ENCODE peak calls at places on chromosomes 2 and 18, in seven cellular contexts. One of them, this sample, is unnamed.

GRCh38 chr18:1050012-1050657 is 145.5 kb downstream of the ADCYAP1 start:
- DNase-seq in activated naive CD8-positive, alpha-beta T cell treated with anti-CD3 and anti-CD28 coated beads, Interleukin-2, amount 50 U/mL, for 24 hours: no peak
- DNase-seq in PC-9: no peak
- DNase-seq in glutamatergic neuron: no peak
- DNase-seq in sciatic nerve: no peak
- DNase-seq in T-cell: no peak
- DNase-seq in WERI-Rb-1: no peak
- DNase-seq in this sample: no peak

GRCh38 chr18:26164571-26164970 is 30.9 kb downstream of the PSMA8 start:
- DNase-seq in activated naive CD8-positive, alpha-beta T cell treated with anti-CD3 and anti-CD28 coated beads, Interleukin-2, amount 50 U/mL, for 24 hours: no peak
- DNase-seq in sciatic nerve: no peak
- DNase-seq in WERI-Rb-1: no peak
- DNase-seq in glutamatergic neuron: no peak
- DNase-seq in T-cell: no peak
- DNase-seq in PC-9: no peak
- DNase-seq in this sample: no peak

GRCh38 chr2:25877431-25878360 is 591 bp downstream of the ASXL2 start:
- DNase-seq in sciatic nerve: peak
- DNase-seq in glutamatergic neuron: peak
- DNase-seq in WERI-Rb-1: peak
- DNase-seq in activated naive CD8-positive, alpha-beta T cell treated with anti-CD3 and anti-CD28 coated beads, Interleukin-2, amount 50 U/mL, for 24 hours: peak
- DNase-seq in T-cell: peak
- DNase-seq in PC-9: peak
- DNase-seq in this sample: peak

GRCh38 chr2:220188031-220188430 is 560.6 kb downstream of the SLC4A3 start:
- DNase-seq in WERI-Rb-1: no peak
- DNase-seq in sciatic nerve: no peak
- DNase-seq in glutamatergic neuron: no peak
- DNase-seq in T-cell: no peak
- DNase-seq in activated naive CD8-positive, alpha-beta T cell treated with anti-CD3 and anti-CD28 coated beads, Interleukin-2, amount 50 U/mL, for 24 hours: no peak
- DNase-seq in PC-9: peak
- DNase-seq in this sample: no peak

GRCh38 chr2:240926516-240927389 is 20.6 kb downstream of the CROCC2 start:
- DNase-seq in sciatic nerve: peak
- DNase-seq in T-cell: no peak
- DNase-seq in glutamatergic neuron: no peak
- DNase-seq in WERI-Rb-1: peak
- DNase-seq in PC-9: no peak
- DNase-seq in activated naive CD8-positive, alpha-beta T cell treated with anti-CD3 and anti-CD28 coated beads, Interleukin-2, amount 50 U/mL, for 24 hours: peak
- DNase-seq in this sample: no peak

GRCh38 chr2:13046557-13047165 is 329.9 kb downstream of the TRIB2 start:
- DNase-seq in WERI-Rb-1: no peak
- DNase-seq in PC-9: no peak
- DNase-seq in sciatic nerve: no peak
- DNase-seq in activated naive CD8-positive, alpha-beta T cell treated with anti-CD3 and anti-CD28 coated beads, Interleukin-2, amount 50 U/mL, for 24 hours: no peak
- DNase-seq in glutamatergic neuron: no peak
- DNase-seq in T-cell: no peak
- DNase-seq in this sample: peak

GRCh38 chr2:186614373-186614772 is 24.5 kb downstream of the ITGAV start:
- DNase-seq in T-cell: no peak
- DNase-seq in WERI-Rb-1: no peak
- DNase-seq in activated naive CD8-positive, alpha-beta T cell treated with anti-CD3 and anti-CD28 coated beads, Interleukin-2, amount 50 U/mL, for 24 hours: no peak
- DNase-seq in sciatic nerve: no peak
- DNase-seq in PC-9: no peak
- DNase-seq in glutamatergic neuron: no peak
- DNase-seq in this sample: no peak

GRCh38 chr2:222743263-222743865 is 71.9 kb downstream of the MOGAT1 start:
- DNase-seq in sciatic nerve: no peak
- DNase-seq in WERI-Rb-1: no peak
- DNase-seq in glutamatergic neuron: no peak
- DNase-seq in activated naive CD8-positive, alpha-beta T cell treated with anti-CD3 and anti-CD28 coated beads, Interleukin-2, amount 50 U/mL, for 24 hours: no peak
- DNase-seq in PC-9: no peak
- DNase-seq in T-cell: no peak
- DNase-seq in this sample: no peak

GRCh38 chr2:176879596-176879995 is 333.0 kb upstream of the HNRNPA3 start:
- DNase-seq in sciatic nerve: no peak
- DNase-seq in T-cell: no peak
- DNase-seq in WERI-Rb-1: no peak
- DNase-seq in activated naive CD8-positive, alpha-beta T cell treated with anti-CD3 and anti-CD28 coated beads, Interleukin-2, amount 50 U/mL, for 24 hours: no peak
- DNase-seq in PC-9: no peak
- DNase-seq in glutamatergic neuron: no peak
- DNase-seq in this sample: no peak

GRCh38 chr2:168371273-168371992 is 84.6 kb upstream of the CERS6 start:
- DNase-seq in sciatic nerve: no peak
- DNase-seq in activated naive CD8-positive, alpha-beta T cell treated with anti-CD3 and anti-CD28 coated beads, Interleukin-2, amount 50 U/mL, for 24 hours: no peak
- DNase-seq in T-cell: no peak
- DNase-seq in WERI-Rb-1: no peak
- DNase-seq in glutamatergic neuron: no peak
- DNase-seq in PC-9: no peak
- DNase-seq in this sample: no peak

GRCh38 chr18:57429607-57430165 is 5.5 kb upstream of the ONECUT2 start:
- DNase-seq in WERI-Rb-1: no peak
- DNase-seq in activated naive CD8-positive, alpha-beta T cell treated with anti-CD3 and anti-CD28 coated beads, Interleukin-2, amount 50 U/mL, for 24 hours: no peak
- DNase-seq in sciatic nerve: no peak
- DNase-seq in PC-9: no peak
- DNase-seq in glutamatergic neuron: no peak
- DNase-seq in T-cell: no peak
- DNase-seq in this sample: no peak

GRCh38 chr18:49055787-49056186 is 105.0 kb upstream of the SMAD7 start:
- DNase-seq in WERI-Rb-1: no peak
- DNase-seq in activated naive CD8-positive, alpha-beta T cell treated with anti-CD3 and anti-CD28 coated beads, Interleukin-2, amount 50 U/mL, for 24 hours: peak
- DNase-seq in T-cell: no peak
- DNase-seq in PC-9: peak
- DNase-seq in glutamatergic neuron: no peak
- DNase-seq in sciatic nerve: peak
- DNase-seq in this sample: no peak

GRCh38 chr2:70161069-70161534 is 29.7 kb downstream of the C2orf42 start:
- DNase-seq in glutamatergic neuron: no peak
- DNase-seq in activated naive CD8-positive, alpha-beta T cell treated with anti-CD3 and anti-CD28 coated beads, Interleukin-2, amount 50 U/mL, for 24 hours: no peak
- DNase-seq in PC-9: peak
- DNase-seq in T-cell: no peak
- DNase-seq in WERI-Rb-1: no peak
- DNase-seq in sciatic nerve: no peak
- DNase-seq in this sample: no peak

GRCh38 chr2:33453905-33454479 is 22.5 kb upstream of the RASGRP3 start:
- DNase-seq in activated naive CD8-positive, alpha-beta T cell treated with anti-CD3 and anti-CD28 coated beads, Interleukin-2, amount 50 U/mL, for 24 hours: no peak
- DNase-seq in T-cell: no peak
- DNase-seq in sciatic nerve: no peak
- DNase-seq in WERI-Rb-1: no peak
- DNase-seq in PC-9: no peak
- DNase-seq in glutamatergic neuron: no peak
- DNase-seq in this sample: no peak

GRCh38 chr18:34122724-34123334 is 101.9 kb downstream of the NOL4 start:
- DNase-seq in PC-9: no peak
- DNase-seq in WERI-Rb-1: peak
- DNase-seq in glutamatergic neuron: peak
- DNase-seq in sciatic nerve: no peak
- DNase-seq in T-cell: no peak
- DNase-seq in activated naive CD8-positive, alpha-beta T cell treated with anti-CD3 and anti-CD28 coated beads, Interleukin-2, amount 50 U/mL, for 24 hours: no peak
- DNase-seq in this sample: peak

GRCh38 chr18:48318481-48318880 is 90.7 kb downstream of the ZBTB7C start:
- DNase-seq in WERI-Rb-1: no peak
- DNase-seq in sciatic nerve: no peak
- DNase-seq in PC-9: no peak
- DNase-seq in glutamatergic neuron: no peak
- DNase-seq in T-cell: no peak
- DNase-seq in activated naive CD8-positive, alpha-beta T cell treated with anti-CD3 and anti-CD28 coated beads, Interleukin-2, amount 50 U/mL, for 24 hours: no peak
- DNase-seq in this sample: no peak

This sample was measured in NCI-H2227 treated with DMSO at 0.1 percent for 48 hours.